ENCODE peak calls at places on chromosomes 11 and 22, in seven cellular contexts. One of them, this sample, is unnamed.

GRCh38 chr11:9817191-9817590 is 153.3 kb downstream of the SWAP70 start:
- DNase-seq in head of caudate nucleus: no peak
- DNase-seq in stimulated activated naive CD8-positive, alpha-beta T cell treated with anti-CD3 and anti-CD28 coated beads, Interleukin-15, Interleukin-2, amounts not matched to agents 100 U/mL and 50 U/mL, for 24 hours: no peak
- DNase-seq in foreskin fibroblast: no peak
- DNase-seq in RPMI8226: no peak
- DNase-seq in neuronal stem cell: no peak
- DNase-seq in CD4-positive, alpha-beta T cell: no peak
- DNase-seq in this sample: no peak

GRCh38 chr22:42388130-42388797 is 43.9 kb downstream of the NFAM1 start:
- DNase-seq in stimulated activated naive CD8-positive, alpha-beta T cell treated with anti-CD3 and anti-CD28 coated beads, Interleukin-15, Interleukin-2, amounts not matched to agents 100 U/mL and 50 U/mL, for 24 hours: no peak
- DNase-seq in RPMI8226: peak; percentile 88
- DNase-seq in head of caudate nucleus: peak; percentile 88
- DNase-seq in foreskin fibroblast: no peak
- DNase-seq in neuronal stem cell: no peak
- DNase-seq in CD4-positive, alpha-beta T cell: no peak
- DNase-seq in this sample: no peak

GRCh38 chr22:46906326-46907045 is 144.0 kb downstream of the TBC1D22A start:
- DNase-seq in neuronal stem cell: no peak
- DNase-seq in RPMI8226: no peak
- DNase-seq in stimulated activated naive CD8-positive, alpha-beta T cell treated with anti-CD3 and anti-CD28 coated beads, Interleukin-15, Interleukin-2, amounts not matched to agents 100 U/mL and 50 U/mL, for 24 hours: no peak
- DNase-seq in foreskin fibroblast: no peak
- DNase-seq in CD4-positive, alpha-beta T cell: no peak
- DNase-seq in head of caudate nucleus: no peak
- DNase-seq in this sample: no peak

GRCh38 chr22:20395181-20395896 is 1.4 kb downstream of the ZNF74 start:
- DNase-seq in head of caudate nucleus: no peak
- DNase-seq in neuronal stem cell: no peak
- DNase-seq in foreskin fibroblast: no peak
- DNase-seq in stimulated activated naive CD8-positive, alpha-beta T cell treated with anti-CD3 and anti-CD28 coated beads, Interleukin-15, Interleukin-2, amounts not matched to agents 100 U/mL and 50 U/mL, for 24 hours: no peak
- DNase-seq in RPMI8226: no peak
- DNase-seq in CD4-positive, alpha-beta T cell: no peak
- DNase-seq in this sample: no peak

GRCh38 chr11:83051760-83052671 is 19.7 kb downstream of the RAB30 start:
- DNase-seq in stimulated activated naive CD8-positive, alpha-beta T cell treated with anti-CD3 and anti-CD28 coated beads, Interleukin-15, Interleukin-2, amounts not matched to agents 100 U/mL and 50 U/mL, for 24 hours: no peak
- DNase-seq in foreskin fibroblast: peak; percentile 94
- DNase-seq in neuronal stem cell: no peak
- DNase-seq in CD4-positive, alpha-beta T cell: no peak
- DNase-seq in head of caudate nucleus: peak; percentile 45
- DNase-seq in RPMI8226: no peak
- DNase-seq in this sample: peak; percentile 65

GRCh38 chr11:115581871-115582639 is 77.8 kb upstream of the CADM1 start:
- DNase-seq in head of caudate nucleus: no peak
- DNase-seq in RPMI8226: peak; percentile 31
- DNase-seq in foreskin fibroblast: no peak
- DNase-seq in neuronal stem cell: no peak
- DNase-seq in CD4-positive, alpha-beta T cell: no peak
- DNase-seq in stimulated activated naive CD8-positive, alpha-beta T cell treated with anti-CD3 and anti-CD28 coated beads, Interleukin-15, Interleukin-2, amounts not matched to agents 100 U/mL and 50 U/mL, for 24 hours: no peak
- DNase-seq in this sample: no peak

GRCh38 chr11:74257934-74258553 is 53.4 kb downstream of the P4HA3 start:
- DNase-seq in neuronal stem cell: no peak
- DNase-seq in stimulated activated naive CD8-positive, alpha-beta T cell treated with anti-CD3 and anti-CD28 coated beads, Interleukin-15, Interleukin-2, amounts not matched to agents 100 U/mL and 50 U/mL, for 24 hours: no peak
- DNase-seq in foreskin fibroblast: peak; percentile 79
- DNase-seq in head of caudate nucleus: no peak
- DNase-seq in RPMI8226: no peak
- DNase-seq in CD4-positive, alpha-beta T cell: no peak
- DNase-seq in this sample: peak; percentile 48

GRCh38 chr22:49296561-49296960 is 531.1 kb downstream of the BRD1 start:
- DNase-seq in RPMI8226: no peak
- DNase-seq in foreskin fibroblast: no peak
- DNase-seq in stimulated activated naive CD8-positive, alpha-beta T cell treated with anti-CD3 and anti-CD28 coated beads, Interleukin-15, Interleukin-2, amounts not matched to agents 100 U/mL and 50 U/mL, for 24 hours: no peak
- DNase-seq in CD4-positive, alpha-beta T cell: no peak
- DNase-seq in neuronal stem cell: no peak
- DNase-seq in head of caudate nucleus: no peak
- DNase-seq in this sample: no peak

GRCh38 chr11:133946541-133947297 is 10.0 kb downstream of the IGSF9B start:
- DNase-seq in foreskin fibroblast: no peak
- DNase-seq in CD4-positive, alpha-beta T cell: peak; percentile 38
- DNase-seq in RPMI8226: no peak
- DNase-seq in stimulated activated naive CD8-positive, alpha-beta T cell treated with anti-CD3 and anti-CD28 coated beads, Interleukin-15, Interleukin-2, amounts not matched to agents 100 U/mL and 50 U/mL, for 24 hours: peak; percentile 70
- DNase-seq in head of caudate nucleus: no peak
- DNase-seq in neuronal stem cell: no peak
- DNase-seq in this sample: no peak

GRCh38 chr11:8374716-8375115 is 111.0 kb upstream of the LMO1 start:
- DNase-seq in head of caudate nucleus: no peak
- DNase-seq in neuronal stem cell: no peak
- DNase-seq in RPMI8226: no peak
- DNase-seq in CD4-positive, alpha-beta T cell: no peak
- DNase-seq in stimulated activated naive CD8-positive, alpha-beta T cell treated with anti-CD3 and anti-CD28 coated beads, Interleukin-15, Interleukin-2, amounts not matched to agents 100 U/mL and 50 U/mL, for 24 hours: no peak
- DNase-seq in foreskin fibroblast: no peak
- DNase-seq in this sample: no peak

GRCh38 chr22:48651036-48651890 is 1176.4 kb downstream of the BRD1 start:
- DNase-seq in RPMI8226: peak; percentile 83
- DNase-seq in stimulated activated naive CD8-positive, alpha-beta T cell treated with anti-CD3 and anti-CD28 coated beads, Interleukin-15, Interleukin-2, amounts not matched to agents 100 U/mL and 50 U/mL, for 24 hours: no peak
- DNase-seq in head of caudate nucleus: peak; percentile 71
- DNase-seq in CD4-positive, alpha-beta T cell: no peak
- DNase-seq in neuronal stem cell: no peak
- DNase-seq in foreskin fibroblast: no peak
- DNase-seq in this sample: peak; percentile 68

GRCh38 chr11:128872094-128872493 is 5.0 kb upstream of the KCNJ1 start:
- DNase-seq in foreskin fibroblast: no peak
- DNase-seq in CD4-positive, alpha-beta T cell: no peak
- DNase-seq in RPMI8226: no peak
- DNase-seq in stimulated activated naive CD8-positive, alpha-beta T cell treated with anti-CD3 and anti-CD28 coated beads, Interleukin-15, Interleukin-2, amounts not matched to agents 100 U/mL and 50 U/mL, for 24 hours: no peak
- DNase-seq in head of caudate nucleus: no peak
- DNase-seq in neuronal stem cell: no peak
- DNase-seq in this sample: no peak

GRCh38 chr11:46860218-46860617 is 14.1 kb upstream of the CKAP5 start:
- DNase-seq in head of caudate nucleus: no peak
- DNase-seq in RPMI8226: no peak
- DNase-seq in neuronal stem cell: no peak
- DNase-seq in CD4-positive, alpha-beta T cell: no peak
- DNase-seq in foreskin fibroblast: no peak
- DNase-seq in stimulated activated naive CD8-positive, alpha-beta T cell treated with anti-CD3 and anti-CD28 coated beads, Interleukin-15, Interleukin-2, amounts not matched to agents 100 U/mL and 50 U/mL, for 24 hours: no peak
- DNase-seq in this sample: no peak

GRCh38 chr11:83908457-83908856 is 622.3 kb upstream of the CCDC90B start:
- DNase-seq in stimulated activated naive CD8-positive, alpha-beta T cell treated with anti-CD3 and anti-CD28 coated beads, Interleukin-15, Interleukin-2, amounts not matched to agents 100 U/mL and 50 U/mL, for 24 hours: no peak
- DNase-seq in CD4-positive, alpha-beta T cell: no peak
- DNase-seq in foreskin fibroblast: no peak
- DNase-seq in neuronal stem cell: no peak
- DNase-seq in head of caudate nucleus: no peak
- DNase-seq in RPMI8226: no peak
- DNase-seq in this sample: no peak

GRCh38 chr22:41862160-41862529 is 29.2 kb downstream of the SREBF2 start:
- DNase-seq in CD4-positive, alpha-beta T cell: peak; percentile 33
- DNase-seq in RPMI8226: no peak
- DNase-seq in stimulated activated naive CD8-positive, alpha-beta T cell treated with anti-CD3 and anti-CD28 coated beads, Interleukin-15, Interleukin-2, amounts not matched to agents 100 U/mL and 50 U/mL, for 24 hours: peak; percentile 58
- DNase-seq in foreskin fibroblast: no peak
- DNase-seq in head of caudate nucleus: no peak
- DNase-seq in neuronal stem cell: no peak
- DNase-seq in this sample: no peak

GRCh38 chr11:11895672-11896071 is 53.9 kb downstream of the USP47 start:
- DNase-seq in stimulated activated naive CD8-positive, alpha-beta T cell treated with anti-CD3 and anti-CD28 coated beads, Interleukin-15, Interleukin-2, amounts not matched to agents 100 U/mL and 50 U/mL, for 24 hours: no peak
- DNase-seq in CD4-positive, alpha-beta T cell: no peak
- DNase-seq in neuronal stem cell: no peak
- DNase-seq in foreskin fibroblast: peak; percentile 26
- DNase-seq in RPMI8226: no peak
- DNase-seq in head of caudate nucleus: no peak
- DNase-seq in this sample: peak; percentile 25

GRCh38 chr11:77244277-77245014 is 57.0 kb downstream of the GDPD4 start:
- DNase-seq in CD4-positive, alpha-beta T cell: no peak
- DNase-seq in stimulated activated naive CD8-positive, alpha-beta T cell treated with anti-CD3 and anti-CD28 coated beads, Interleukin-15, Interleukin-2, amounts not matched to agents 100 U/mL and 50 U/mL, for 24 hours: no peak
- DNase-seq in foreskin fibroblast: peak; percentile 77
- DNase-seq in head of caudate nucleus: no peak
- DNase-seq in RPMI8226: no peak
- DNase-seq in neuronal stem cell: no peak
- DNase-seq in this sample: no peak

GRCh38 chr11:73174495-73174791 is 32.3 kb upstream of the FCHSD2 start:
- DNase-seq in stimulated activated naive CD8-positive, alpha-beta T cell treated with anti-CD3 and anti-CD28 coated beads, Interleukin-15, Interleukin-2, amounts not matched to agents 100 U/mL and 50 U/mL, for 24 hours: no peak
- DNase-seq in CD4-positive, alpha-beta T cell: no peak
- DNase-seq in neuronal stem cell: no peak
- DNase-seq in head of caudate nucleus: no peak
- DNase-seq in RPMI8226: no peak
- DNase-seq in foreskin fibroblast: no peak
- DNase-seq in this sample: no peak

GRCh38 chr11:74583024-74583624 is 9.3 kb upstream of the POLD3 start:
- DNase-seq in RPMI8226: no peak
- DNase-seq in neuronal stem cell: no peak
- DNase-seq in head of caudate nucleus: no peak
- DNase-seq in CD4-positive, alpha-beta T cell: no peak
- DNase-seq in stimulated activated naive CD8-positive, alpha-beta T cell treated with anti-CD3 and anti-CD28 coated beads, Interleukin-15, Interleukin-2, amounts not matched to agents 100 U/mL and 50 U/mL, for 24 hours: no peak
- DNase-seq in foreskin fibroblast: no peak
- DNase-seq in this sample: no peak